ENCODE peak calls at places on chromosomes 1 and 21, in eight cellular contexts. One of them, this sample, is unnamed.

GRCh38 chr1:6220236-6220635 is 14.3 kb downstream of the RNF207 start:
- DNase-seq in activated CD8-positive, alpha-beta memory T cell treated with anti-CD3 and anti-CD28 coated beads for 4 hours: no peak
- DNase-seq in choroid plexus epithelial cell: no peak
- DNase-seq in NCI-H1092: no peak
- DNase-seq in RPMI7951: no peak
- DNase-seq in stimulated activated CD4-positive, alpha-beta T cell treated with anti-CD3 and anti-CD28 coated beads, TNF-alpha, amount 100 ng/mL, for 48 hours: no peak
- DNase-seq in WERI-Rb-1: no peak
- DNase-seq in body of pancreas: no peak
- DNase-seq in this sample: no peak

GRCh38 chr1:147389532-147390184 is 147.2 kb downstream of the CHD1L start:
- DNase-seq in activated CD8-positive, alpha-beta memory T cell treated with anti-CD3 and anti-CD28 coated beads for 4 hours: no peak
- DNase-seq in choroid plexus epithelial cell: peak; percentile 79
- DNase-seq in NCI-H1092: peak; percentile 23
- DNase-seq in RPMI7951: peak; percentile 49
- DNase-seq in stimulated activated CD4-positive, alpha-beta T cell treated with anti-CD3 and anti-CD28 coated beads, TNF-alpha, amount 100 ng/mL, for 48 hours: no peak
- DNase-seq in WERI-Rb-1: peak; percentile 51
- DNase-seq in body of pancreas: no peak
- DNase-seq in this sample: no peak

GRCh38 chr1:111906816-111907215 is 82.7 kb downstream of the KCND3 start:
- DNase-seq in activated CD8-positive, alpha-beta memory T cell treated with anti-CD3 and anti-CD28 coated beads for 4 hours: no peak
- DNase-seq in choroid plexus epithelial cell: no peak
- DNase-seq in NCI-H1092: no peak
- DNase-seq in RPMI7951: no peak
- DNase-seq in stimulated activated CD4-positive, alpha-beta T cell treated with anti-CD3 and anti-CD28 coated beads, TNF-alpha, amount 100 ng/mL, for 48 hours: no peak
- DNase-seq in WERI-Rb-1: peak; percentile 23
- DNase-seq in body of pancreas: no peak
- DNase-seq in this sample: no peak

GRCh38 chr1:202349263-202349928 is 897 bp downstream of the PPP1R12B start:
- DNase-seq in activated CD8-positive, alpha-beta memory T cell treated with anti-CD3 and anti-CD28 coated beads for 4 hours: no peak
- DNase-seq in choroid plexus epithelial cell: peak; percentile 81
- DNase-seq in NCI-H1092: no peak
- DNase-seq in RPMI7951: peak; percentile 75
- DNase-seq in stimulated activated CD4-positive, alpha-beta T cell treated with anti-CD3 and anti-CD28 coated beads, TNF-alpha, amount 100 ng/mL, for 48 hours: no peak
- DNase-seq in WERI-Rb-1: no peak
- DNase-seq in body of pancreas: peak; percentile 8
- DNase-seq in this sample: peak; percentile 11

GRCh38 chr1:86948212-86948611 is 33.8 kb downstream of the HS2ST1 start:
- DNase-seq in activated CD8-positive, alpha-beta memory T cell treated with anti-CD3 and anti-CD28 coated beads for 4 hours: no peak
- DNase-seq in choroid plexus epithelial cell: no peak
- DNase-seq in NCI-H1092: no peak
- DNase-seq in RPMI7951: no peak
- DNase-seq in stimulated activated CD4-positive, alpha-beta T cell treated with anti-CD3 and anti-CD28 coated beads, TNF-alpha, amount 100 ng/mL, for 48 hours: no peak
- DNase-seq in WERI-Rb-1: no peak
- DNase-seq in body of pancreas: no peak
- DNase-seq in this sample: no peak

GRCh38 chr1:97277891-97278662 is 556.5 kb downstream of the PTBP2 start:
- DNase-seq in activated CD8-positive, alpha-beta memory T cell treated with anti-CD3 and anti-CD28 coated beads for 4 hours: no peak
- DNase-seq in choroid plexus epithelial cell: peak; percentile 79
- DNase-seq in NCI-H1092: no peak
- DNase-seq in RPMI7951: peak; percentile 67
- DNase-seq in stimulated activated CD4-positive, alpha-beta T cell treated with anti-CD3 and anti-CD28 coated beads, TNF-alpha, amount 100 ng/mL, for 48 hours: no peak
- DNase-seq in WERI-Rb-1: no peak
- DNase-seq in body of pancreas: no peak
- DNase-seq in this sample: peak; percentile 43

GRCh38 chr1:150981805-150982712 is at the start of gene ANXA9:
- DNase-seq in activated CD8-positive, alpha-beta memory T cell treated with anti-CD3 and anti-CD28 coated beads for 4 hours: no peak
- DNase-seq in choroid plexus epithelial cell: peak; percentile 41
- DNase-seq in NCI-H1092: no peak
- DNase-seq in RPMI7951: no peak
- DNase-seq in stimulated activated CD4-positive, alpha-beta T cell treated with anti-CD3 and anti-CD28 coated beads, TNF-alpha, amount 100 ng/mL, for 48 hours: no peak
- DNase-seq in WERI-Rb-1: peak; percentile 73
- DNase-seq in body of pancreas: peak; percentile 82
- DNase-seq in this sample: no peak

GRCh38 chr21:38269567-38269917 is 12.8 kb downstream of the KCNJ15 start:
- DNase-seq in activated CD8-positive, alpha-beta memory T cell treated with anti-CD3 and anti-CD28 coated beads for 4 hours: no peak
- DNase-seq in choroid plexus epithelial cell: no peak
- DNase-seq in NCI-H1092: no peak
- DNase-seq in RPMI7951: peak; percentile 65
- DNase-seq in stimulated activated CD4-positive, alpha-beta T cell treated with anti-CD3 and anti-CD28 coated beads, TNF-alpha, amount 100 ng/mL, for 48 hours: no peak
- DNase-seq in WERI-Rb-1: no peak
- DNase-seq in body of pancreas: no peak
- DNase-seq in this sample: no peak

GRCh38 chr1:47870480-47870879 is 126.7 kb downstream of the TRABD2B start:
- DNase-seq in activated CD8-positive, alpha-beta memory T cell treated with anti-CD3 and anti-CD28 coated beads for 4 hours: no peak
- DNase-seq in choroid plexus epithelial cell: no peak
- DNase-seq in NCI-H1092: no peak
- DNase-seq in RPMI7951: peak; percentile 5
- DNase-seq in stimulated activated CD4-positive, alpha-beta T cell treated with anti-CD3 and anti-CD28 coated beads, TNF-alpha, amount 100 ng/mL, for 48 hours: no peak
- DNase-seq in WERI-Rb-1: no peak
- DNase-seq in body of pancreas: no peak
- DNase-seq in this sample: peak; percentile 12

GRCh38 chr1:35031103-35031452 is 667 bp downstream of the ZMYM6 start:
- DNase-seq in activated CD8-positive, alpha-beta memory T cell treated with anti-CD3 and anti-CD28 coated beads for 4 hours: no peak
- DNase-seq in choroid plexus epithelial cell: peak; percentile 47
- DNase-seq in NCI-H1092: no peak
- DNase-seq in RPMI7951: peak; percentile 48
- DNase-seq in stimulated activated CD4-positive, alpha-beta T cell treated with anti-CD3 and anti-CD28 coated beads, TNF-alpha, amount 100 ng/mL, for 48 hours: peak; percentile 12
- DNase-seq in WERI-Rb-1: no peak
- DNase-seq in body of pancreas: peak; percentile 31
- DNase-seq in this sample: peak; percentile 63

GRCh38 chr1:165445388-165445787 is 462 bp upstream of the RXRG start:
- DNase-seq in activated CD8-positive, alpha-beta memory T cell treated with anti-CD3 and anti-CD28 coated beads for 4 hours: no peak
- DNase-seq in choroid plexus epithelial cell: no peak
- DNase-seq in NCI-H1092: no peak
- DNase-seq in RPMI7951: no peak
- DNase-seq in stimulated activated CD4-positive, alpha-beta T cell treated with anti-CD3 and anti-CD28 coated beads, TNF-alpha, amount 100 ng/mL, for 48 hours: no peak
- DNase-seq in WERI-Rb-1: no peak
- DNase-seq in body of pancreas: no peak
- DNase-seq in this sample: no peak

GRCh38 chr1:157274698-157275534 is 136.7 kb upstream of the ETV3 start:
- DNase-seq in activated CD8-positive, alpha-beta memory T cell treated with anti-CD3 and anti-CD28 coated beads for 4 hours: no peak
- DNase-seq in choroid plexus epithelial cell: peak; percentile 16
- DNase-seq in NCI-H1092: no peak
- DNase-seq in RPMI7951: peak; percentile 38
- DNase-seq in stimulated activated CD4-positive, alpha-beta T cell treated with anti-CD3 and anti-CD28 coated beads, TNF-alpha, amount 100 ng/mL, for 48 hours: no peak
- DNase-seq in WERI-Rb-1: no peak
- DNase-seq in body of pancreas: peak; percentile 15
- DNase-seq in this sample: peak; percentile 57

GRCh38 chr1:178345821-178346220 is 150.9 kb downstream of the CLEC20A start:
- DNase-seq in activated CD8-positive, alpha-beta memory T cell treated with anti-CD3 and anti-CD28 coated beads for 4 hours: no peak
- DNase-seq in choroid plexus epithelial cell: peak; percentile 43
- DNase-seq in NCI-H1092: no peak
- DNase-seq in RPMI7951: no peak
- DNase-seq in stimulated activated CD4-positive, alpha-beta T cell treated with anti-CD3 and anti-CD28 coated beads, TNF-alpha, amount 100 ng/mL, for 48 hours: no peak
- DNase-seq in WERI-Rb-1: no peak
- DNase-seq in body of pancreas: no peak
- DNase-seq in this sample: no peak

GRCh38 chr1:200880212-200880611 is 7.4 kb downstream of the GPR25 start:
- DNase-seq in activated CD8-positive, alpha-beta memory T cell treated with anti-CD3 and anti-CD28 coated beads for 4 hours: no peak
- DNase-seq in choroid plexus epithelial cell: no peak
- DNase-seq in NCI-H1092: no peak
- DNase-seq in RPMI7951: peak; percentile 93
- DNase-seq in stimulated activated CD4-positive, alpha-beta T cell treated with anti-CD3 and anti-CD28 coated beads, TNF-alpha, amount 100 ng/mL, for 48 hours: no peak
- DNase-seq in WERI-Rb-1: no peak
- DNase-seq in body of pancreas: no peak
- DNase-seq in this sample: peak; percentile 49

GRCh38 chr1:215160351-215160750 is 77.8 kb downstream of the KCNK2 start:
- DNase-seq in activated CD8-positive, alpha-beta memory T cell treated with anti-CD3 and anti-CD28 coated beads for 4 hours: no peak
- DNase-seq in choroid plexus epithelial cell: no peak
- DNase-seq in NCI-H1092: no peak
- DNase-seq in RPMI7951: no peak
- DNase-seq in stimulated activated CD4-positive, alpha-beta T cell treated with anti-CD3 and anti-CD28 coated beads, TNF-alpha, amount 100 ng/mL, for 48 hours: no peak
- DNase-seq in WERI-Rb-1: no peak
- DNase-seq in body of pancreas: no peak
- DNase-seq in this sample: no peak

GRCh38 chr1:98700228-98700627 is 38.7 kb downstream of the SNX7 start:
- DNase-seq in activated CD8-positive, alpha-beta memory T cell treated with anti-CD3 and anti-CD28 coated beads for 4 hours: no peak
- DNase-seq in choroid plexus epithelial cell: peak; percentile 16
- DNase-seq in NCI-H1092: no peak
- DNase-seq in RPMI7951: no peak
- DNase-seq in stimulated activated CD4-positive, alpha-beta T cell treated with anti-CD3 and anti-CD28 coated beads, TNF-alpha, amount 100 ng/mL, for 48 hours: no peak
- DNase-seq in WERI-Rb-1: no peak
- DNase-seq in body of pancreas: no peak
- DNase-seq in this sample: no peak

GRCh38 chr1:39720094-39720999 is 18.3 kb upstream of the PPIE start:
- DNase-seq in activated CD8-positive, alpha-beta memory T cell treated with anti-CD3 and anti-CD28 coated beads for 4 hours: no peak
- DNase-seq in choroid plexus epithelial cell: peak; percentile 82
- DNase-seq in NCI-H1092: peak; percentile 97
- DNase-seq in RPMI7951: peak; percentile 61
- DNase-seq in stimulated activated CD4-positive, alpha-beta T cell treated with anti-CD3 and anti-CD28 coated beads, TNF-alpha, amount 100 ng/mL, for 48 hours: no peak
- DNase-seq in WERI-Rb-1: peak; percentile 25
- DNase-seq in body of pancreas: peak; percentile 22
- DNase-seq in this sample: peak; percentile 32

GRCh38 chr1:156676820-156677615 is at the start of gene NES:
- DNase-seq in activated CD8-positive, alpha-beta memory T cell treated with anti-CD3 and anti-CD28 coated beads for 4 hours: no peak
- DNase-seq in choroid plexus epithelial cell: peak; percentile 56
- DNase-seq in NCI-H1092: no peak
- DNase-seq in RPMI7951: peak; percentile 75
- DNase-seq in stimulated activated CD4-positive, alpha-beta T cell treated with anti-CD3 and anti-CD28 coated beads, TNF-alpha, amount 100 ng/mL, for 48 hours: no peak
- DNase-seq in WERI-Rb-1: peak; percentile 87
- DNase-seq in body of pancreas: no peak
- DNase-seq in this sample: no peak

This sample was measured in Daoy.